ENCODE peak calls at places on chromosome 16, in nine cellular contexts. One of them, this sample, is unnamed.

GRCh38 chr16:15996432-15997109 is 47.2 kb downstream of the ABCC1 start:
- DNase-seq in PC-3: peak
- DNase-seq in stimulated activated naive CD8-positive, alpha-beta T cell treated with anti-CD3 and anti-CD28 coated beads, Interleukin-15, amount 100 ng/mL, for 72 hours: no peak
- DNase-seq in left kidney: peak
- DNase-seq in pons: no peak
- DNase-seq in naive thymus-derived CD4-positive, alpha-beta T cell: no peak
- DNase-seq in putamen: no peak
- DNase-seq in Right ventricle myocardium superior: peak
- DNase-seq in hepatic stellate cell: peak
- DNase-seq in this sample: no peak

GRCh38 chr16:48611329-48612137 is 1.6 kb upstream of the N4BP1 start:
- DNase-seq in pons: no peak
- DNase-seq in PC-3: no peak
- DNase-seq in naive thymus-derived CD4-positive, alpha-beta T cell: peak
- DNase-seq in hepatic stellate cell: no peak
- DNase-seq in left kidney: no peak
- DNase-seq in putamen: no peak
- DNase-seq in Right ventricle myocardium superior: peak
- DNase-seq in stimulated activated naive CD8-positive, alpha-beta T cell treated with anti-CD3 and anti-CD28 coated beads, Interleukin-15, amount 100 ng/mL, for 72 hours: peak
- DNase-seq in this sample: peak

GRCh38 chr16:67162439-67163163 is 1.9 kb upstream of the HSF4 start:
- DNase-seq in Right ventricle myocardium superior: no peak
- DNase-seq in stimulated activated naive CD8-positive, alpha-beta T cell treated with anti-CD3 and anti-CD28 coated beads, Interleukin-15, amount 100 ng/mL, for 72 hours: no peak
- DNase-seq in pons: no peak
- DNase-seq in putamen: no peak
- DNase-seq in left kidney: no peak
- DNase-seq in PC-3: no peak
- DNase-seq in hepatic stellate cell: no peak
- DNase-seq in naive thymus-derived CD4-positive, alpha-beta T cell: no peak
- DNase-seq in this sample: no peak

GRCh38 chr16:82641336-82641984 is 14.7 kb downstream of the CDH13 start:
- DNase-seq in stimulated activated naive CD8-positive, alpha-beta T cell treated with anti-CD3 and anti-CD28 coated beads, Interleukin-15, amount 100 ng/mL, for 72 hours: no peak
- DNase-seq in left kidney: peak
- DNase-seq in pons: no peak
- DNase-seq in Right ventricle myocardium superior: no peak
- DNase-seq in putamen: no peak
- DNase-seq in hepatic stellate cell: no peak
- DNase-seq in PC-3: peak
- DNase-seq in naive thymus-derived CD4-positive, alpha-beta T cell: no peak
- DNase-seq in this sample: no peak

GRCh38 chr16:24364596-24364995 is 108.5 kb downstream of the CACNG3 start:
- DNase-seq in naive thymus-derived CD4-positive, alpha-beta T cell: no peak
- DNase-seq in stimulated activated naive CD8-positive, alpha-beta T cell treated with anti-CD3 and anti-CD28 coated beads, Interleukin-15, amount 100 ng/mL, for 72 hours: no peak
- DNase-seq in putamen: no peak
- DNase-seq in pons: no peak
- DNase-seq in hepatic stellate cell: no peak
- DNase-seq in left kidney: no peak
- DNase-seq in PC-3: no peak
- DNase-seq in Right ventricle myocardium superior: no peak
- DNase-seq in this sample: no peak

GRCh38 chr16:58628845-58629680 is 563 bp downstream of the CNOT1 start:
- DNase-seq in hepatic stellate cell: peak
- DNase-seq in naive thymus-derived CD4-positive, alpha-beta T cell: peak
- DNase-seq in left kidney: peak
- DNase-seq in stimulated activated naive CD8-positive, alpha-beta T cell treated with anti-CD3 and anti-CD28 coated beads, Interleukin-15, amount 100 ng/mL, for 72 hours: peak
- DNase-seq in pons: peak
- DNase-seq in PC-3: peak
- DNase-seq in putamen: peak
- DNase-seq in Right ventricle myocardium superior: peak
- DNase-seq in this sample: peak

GRCh38 chr16:69486272-69486671 is 61.9 kb downstream of the CYB5B start:
- DNase-seq in left kidney: peak
- DNase-seq in Right ventricle myocardium superior: no peak
- DNase-seq in naive thymus-derived CD4-positive, alpha-beta T cell: no peak
- DNase-seq in PC-3: no peak
- DNase-seq in stimulated activated naive CD8-positive, alpha-beta T cell treated with anti-CD3 and anti-CD28 coated beads, Interleukin-15, amount 100 ng/mL, for 72 hours: no peak
- DNase-seq in putamen: no peak
- DNase-seq in hepatic stellate cell: no peak
- DNase-seq in pons: no peak
- DNase-seq in this sample: no peak

GRCh38 chr16:86566966-86567700 is 504 bp downstream of the FOXC2 start:
- DNase-seq in hepatic stellate cell: peak
- DNase-seq in Right ventricle myocardium superior: peak
- DNase-seq in PC-3: no peak
- DNase-seq in pons: no peak
- DNase-seq in putamen: no peak
- DNase-seq in stimulated activated naive CD8-positive, alpha-beta T cell treated with anti-CD3 and anti-CD28 coated beads, Interleukin-15, amount 100 ng/mL, for 72 hours: no peak
- DNase-seq in left kidney: peak
- DNase-seq in naive thymus-derived CD4-positive, alpha-beta T cell: no peak
- DNase-seq in this sample: no peak